ENCODE peak calls at places on chromosome 4, in five cellular contexts. One of them, this sample, is unnamed.

GRCh38 chr4:156036496-156036895 is 82.8 kb upstream of the CTSO start:
- DNase-seq in right lobe of liver: no peak
- DNase-seq in psoas muscle: no peak
- DNase-seq in prostate gland: no peak
- DNase-seq in tibial nerve: no peak
- DNase-seq in this sample: no peak

GRCh38 chr4:176838611-176839411 is 46.1 kb upstream of the VEGFC start:
- DNase-seq in right lobe of liver: no peak
- DNase-seq in psoas muscle: peak
- DNase-seq in prostate gland: no peak
- DNase-seq in tibial nerve: no peak
- DNase-seq in this sample: no peak

GRCh38 chr4:21276046-21276445 is 575.8 kb downstream of the PACRGL start:
- DNase-seq in right lobe of liver: no peak
- DNase-seq in psoas muscle: no peak
- DNase-seq in prostate gland: no peak
- DNase-seq in tibial nerve: no peak
- DNase-seq in this sample: no peak

GRCh38 chr4:142265536-142265935 is 580.6 kb downstream of the INPP4B start:
- DNase-seq in right lobe of liver: no peak
- DNase-seq in psoas muscle: no peak
- DNase-seq in prostate gland: no peak
- DNase-seq in tibial nerve: no peak
- DNase-seq in this sample: no peak

GRCh38 chr4:30721353-30722091 is 1.4 kb downstream of the PCDH7 start:
- DNase-seq in right lobe of liver: peak
- DNase-seq in psoas muscle: peak
- DNase-seq in prostate gland: peak
- DNase-seq in tibial nerve: no peak
- DNase-seq in this sample: no peak

GRCh38 chr4:52260507-52261302 is 209.6 kb downstream of the SPATA18 start:
- DNase-seq in right lobe of liver: no peak
- DNase-seq in psoas muscle: no peak
- DNase-seq in prostate gland: no peak
- DNase-seq in tibial nerve: no peak
- DNase-seq in this sample: no peak

GRCh38 chr4:139762715-139763114 is 97.1 kb downstream of the MGST2 start:
- DNase-seq in right lobe of liver: no peak
- DNase-seq in psoas muscle: no peak
- DNase-seq in prostate gland: no peak
- DNase-seq in tibial nerve: no peak
- DNase-seq in this sample: no peak

GRCh38 chr4:42306221-42307109 is 90.8 kb upstream of the SHISA3 start:
- DNase-seq in right lobe of liver: no peak
- DNase-seq in psoas muscle: peak
- DNase-seq in prostate gland: no peak
- DNase-seq in tibial nerve: peak
- DNase-seq in this sample: no peak

GRCh38 chr4:57369446-57369845 is 259.3 kb upstream of the IGFBP7 start:
- DNase-seq in right lobe of liver: no peak
- DNase-seq in psoas muscle: no peak
- DNase-seq in prostate gland: no peak
- DNase-seq in tibial nerve: no peak
- DNase-seq in this sample: no peak

GRCh38 chr4:113682730-113683129 is 78.8 kb downstream of the CAMK2D start:
- DNase-seq in right lobe of liver: no peak
- DNase-seq in psoas muscle: no peak
- DNase-seq in prostate gland: no peak
- DNase-seq in tibial nerve: no peak
- DNase-seq in this sample: no peak

GRCh38 chr4:95478679-95479078 is 70.1 kb downstream of the UNC5C start:
- DNase-seq in right lobe of liver: no peak
- DNase-seq in psoas muscle: no peak
- DNase-seq in prostate gland: no peak
- DNase-seq in tibial nerve: no peak
- DNase-seq in this sample: no peak

GRCh38 chr4:24001945-24002640 is 112.2 kb upstream of the PPARGC1A start:
- DNase-seq in right lobe of liver: no peak
- DNase-seq in psoas muscle: no peak
- DNase-seq in prostate gland: no peak
- DNase-seq in tibial nerve: no peak
- DNase-seq in this sample: no peak

GRCh38 chr4:146207410-146207809 is 6.9 kb upstream of the REELD1 start:
- DNase-seq in right lobe of liver: no peak
- DNase-seq in psoas muscle: no peak
- DNase-seq in prostate gland: no peak
- DNase-seq in tibial nerve: no peak
- DNase-seq in this sample: no peak

GRCh38 chr4:1204828-1205591 is 32.6 kb upstream of the SPON2 start:
- DNase-seq in right lobe of liver: peak
- DNase-seq in psoas muscle: peak
- DNase-seq in prostate gland: no peak
- DNase-seq in tibial nerve: no peak
- DNase-seq in this sample: peak

GRCh38 chr4:3642806-3643517 is 110.7 kb upstream of the LRPAP1 start:
- DNase-seq in right lobe of liver: no peak
- DNase-seq in psoas muscle: no peak
- DNase-seq in prostate gland: no peak
- DNase-seq in tibial nerve: no peak
- DNase-seq in this sample: no peak

GRCh38 chr4:2071912-2072867 is 13.1 kb downstream of the NAT8L start:
- DNase-seq in right lobe of liver: no peak
- DNase-seq in psoas muscle: no peak
- DNase-seq in prostate gland: no peak
- DNase-seq in tibial nerve: no peak
- DNase-seq in this sample: no peak

GRCh38 chr4:104870495-104871228 is 276.0 kb upstream of the TET2 start:
- DNase-seq in right lobe of liver: no peak
- DNase-seq in psoas muscle: no peak
- DNase-seq in prostate gland: no peak
- DNase-seq in tibial nerve: no peak
- DNase-seq in this sample: no peak

GRCh38 chr4:167652267-167652666 is 418.0 kb upstream of the SPOCK3 start:
- DNase-seq in right lobe of liver: no peak
- DNase-seq in psoas muscle: no peak
- DNase-seq in prostate gland: no peak
- DNase-seq in tibial nerve: no peak
- DNase-seq in this sample: no peak

GRCh38 chr4:165079476-165079875 is 25.8 kb downstream of the TRIM75 start:
- DNase-seq in right lobe of liver: peak
- DNase-seq in psoas muscle: peak
- DNase-seq in prostate gland: peak
- DNase-seq in tibial nerve: no peak
- DNase-seq in this sample: no peak

GRCh38 chr4:121397941-121398601 is 17.3 kb upstream of the QRFPR start:
- DNase-seq in right lobe of liver: no peak
- DNase-seq in psoas muscle: no peak
- DNase-seq in prostate gland: peak
- DNase-seq in tibial nerve: no peak
- DNase-seq in this sample: no peak

GRCh38 chr4:84171871-84172270 is 327.2 kb downstream of the NKX6-1 start:
- DNase-seq in right lobe of liver: no peak
- DNase-seq in psoas muscle: no peak
- DNase-seq in prostate gland: no peak
- DNase-seq in tibial nerve: no peak
- DNase-seq in this sample: no peak

GRCh38 chr4:105666693-105667092 is 41.8 kb downstream of the INTS12 start:
- DNase-seq in right lobe of liver: no peak
- DNase-seq in psoas muscle: no peak
- DNase-seq in prostate gland: no peak
- DNase-seq in tibial nerve: no peak
- DNase-seq in this sample: no peak

GRCh38 chr4:123836919-123837605 is 440.5 kb downstream of the SPRY1 start:
- DNase-seq in right lobe of liver: no peak
- DNase-seq in psoas muscle: no peak
- DNase-seq in prostate gland: no peak
- DNase-seq in tibial nerve: no peak
- DNase-seq in this sample: no peak

GRCh38 chr4:6910960-6911874 is 1.6 kb downstream of the TBC1D14 start:
- DNase-seq in right lobe of liver: peak
- DNase-seq in psoas muscle: no peak
- DNase-seq in prostate gland: no peak
- DNase-seq in tibial nerve: no peak
- DNase-seq in this sample: no peak

GRCh38 chr4:2891294-2891693 is 47.6 kb downstream of the ADD1 start:
- DNase-seq in right lobe of liver: no peak
- DNase-seq in psoas muscle: no peak
- DNase-seq in prostate gland: no peak
- DNase-seq in tibial nerve: no peak
- DNase-seq in this sample: no peak

GRCh38 chr4:12712648-12713339 is 771.3 kb downstream of the RAB28 start:
- DNase-seq in right lobe of liver: no peak
- DNase-seq in psoas muscle: no peak
- DNase-seq in prostate gland: no peak
- DNase-seq in tibial nerve: no peak
- DNase-seq in this sample: no peak

GRCh38 chr4:6988016-6988715 is 55.0 kb upstream of the TADA2B start:
- DNase-seq in right lobe of liver: no peak
- DNase-seq in psoas muscle: no peak
- DNase-seq in prostate gland: no peak
- DNase-seq in tibial nerve: no peak
- DNase-seq in this sample: no peak

GRCh38 chr4:121070696-121071639 is 1.4 kb downstream of the NDNF start:
- DNase-seq in right lobe of liver: peak
- DNase-seq in psoas muscle: peak
- DNase-seq in prostate gland: no peak
- DNase-seq in tibial nerve: no peak
- DNase-seq in this sample: no peak

GRCh38 chr4:122827899-122828601 is 1.4 kb downstream of the FGF2 start:
- DNase-seq in right lobe of liver: no peak
- DNase-seq in psoas muscle: no peak
- DNase-seq in prostate gland: no peak
- DNase-seq in tibial nerve: peak
- DNase-seq in this sample: no peak

GRCh38 chr4:55948726-55949479 is at the start of gene CEP135:
- DNase-seq in right lobe of liver: peak
- DNase-seq in psoas muscle: peak
- DNase-seq in prostate gland: peak
- DNase-seq in tibial nerve: peak
- DNase-seq in this sample: peak

GRCh38 chr4:55947254-55947882 is 1.4 kb upstream of the CEP135 start:
- DNase-seq in right lobe of liver: no peak
- DNase-seq in psoas muscle: no peak
- DNase-seq in prostate gland: no peak
- DNase-seq in tibial nerve: no peak
- DNase-seq in this sample: no peak

GRCh38 chr4:55949480-55949802 is 696 bp downstream of the CEP135 start:
- DNase-seq in right lobe of liver: no peak
- DNase-seq in psoas muscle: no peak
- DNase-seq in prostate gland: peak
- DNase-seq in tibial nerve: no peak
- DNase-seq in this sample: no peak

GRCh38 chr4:55947912-55948725 is 626 bp upstream of the CEP135 start:
- DNase-seq in right lobe of liver: no peak
- DNase-seq in psoas muscle: no peak
- DNase-seq in prostate gland: no peak
- DNase-seq in tibial nerve: peak
- DNase-seq in this sample: no peak

DNA sequence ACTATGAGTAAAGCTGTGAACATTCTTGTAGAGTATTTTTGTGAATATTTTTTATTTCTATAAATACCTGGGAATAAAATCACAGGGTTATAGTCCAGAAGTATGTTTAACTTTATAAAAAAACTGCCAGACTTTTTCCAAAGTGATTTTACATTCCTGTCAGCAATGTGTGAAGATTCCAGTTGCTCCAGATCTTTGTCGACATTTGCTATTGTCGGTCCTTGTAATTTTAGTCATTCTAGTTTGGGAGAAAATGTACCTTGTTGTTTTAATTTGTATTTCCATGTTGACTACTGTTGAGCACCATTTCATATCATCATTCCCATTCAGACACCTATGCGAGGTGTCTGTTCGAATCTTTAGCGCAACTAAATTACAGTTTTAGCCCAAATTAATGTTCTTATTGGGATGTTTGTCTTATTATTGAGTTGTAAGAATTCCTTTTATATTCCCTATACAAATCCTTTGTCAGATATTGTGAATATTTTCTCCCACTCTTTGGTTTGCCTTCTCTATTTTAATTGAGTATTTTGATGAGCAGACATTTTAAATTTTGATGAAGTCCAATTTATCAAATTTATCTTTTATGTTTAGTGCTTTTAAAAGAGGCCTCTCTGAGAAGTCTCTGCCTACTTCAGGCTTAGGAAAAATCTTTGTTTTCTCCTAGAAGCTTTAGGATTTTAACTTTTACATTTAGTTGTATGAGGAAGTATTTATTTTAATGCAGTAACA is 2.6 kb downstream of the CEP135 start:
- DNase-seq in right lobe of liver: no peak
- DNase-seq in psoas muscle: no peak
- DNase-seq in prostate gland: no peak
- DNase-seq in tibial nerve: no peak
- DNase-seq in this sample: no peak
- H3K4me3 ChIP-seq in right lobe of liver: no peak
- H3K4me3 ChIP-seq in psoas muscle: no peak
- H3K4me3 ChIP-seq in prostate gland: no peak
- H3K4me3 ChIP-seq in tibial nerve: no peak
- H3K4me3 ChIP-seq in this sample: no peak

GRCh38 chr4:154332681-154333421 is 158.7 kb downstream of the DCHS2 start:
- DNase-seq in right lobe of liver: no peak
- DNase-seq in psoas muscle: peak
- DNase-seq in prostate gland: no peak
- DNase-seq in tibial nerve: peak
- DNase-seq in this sample: no peak
- TF ChIP-seq CTCF in right lobe of liver: no peak
- TF ChIP-seq CTCF in psoas muscle: no peak
- TF ChIP-seq CTCF in prostate gland: no peak
- TF ChIP-seq CTCF in tibial nerve: no peak
- TF ChIP-seq CTCF in this sample: no peak

GRCh38 chr4:41256131-41256739 is 493 bp upstream of the UCHL1 start:
- DNase-seq in right lobe of liver: no peak
- DNase-seq in psoas muscle: no peak
- DNase-seq in prostate gland: no peak
- DNase-seq in tibial nerve: no peak
- DNase-seq in this sample: no peak
- H3K27ac ChIP-seq in right lobe of liver: no peak
- H3K27ac ChIP-seq in psoas muscle: no peak
- H3K27ac ChIP-seq in prostate gland: no peak
- H3K27ac ChIP-seq in tibial nerve: no peak
- H3K27ac ChIP-seq in this sample: no peak

DNA sequence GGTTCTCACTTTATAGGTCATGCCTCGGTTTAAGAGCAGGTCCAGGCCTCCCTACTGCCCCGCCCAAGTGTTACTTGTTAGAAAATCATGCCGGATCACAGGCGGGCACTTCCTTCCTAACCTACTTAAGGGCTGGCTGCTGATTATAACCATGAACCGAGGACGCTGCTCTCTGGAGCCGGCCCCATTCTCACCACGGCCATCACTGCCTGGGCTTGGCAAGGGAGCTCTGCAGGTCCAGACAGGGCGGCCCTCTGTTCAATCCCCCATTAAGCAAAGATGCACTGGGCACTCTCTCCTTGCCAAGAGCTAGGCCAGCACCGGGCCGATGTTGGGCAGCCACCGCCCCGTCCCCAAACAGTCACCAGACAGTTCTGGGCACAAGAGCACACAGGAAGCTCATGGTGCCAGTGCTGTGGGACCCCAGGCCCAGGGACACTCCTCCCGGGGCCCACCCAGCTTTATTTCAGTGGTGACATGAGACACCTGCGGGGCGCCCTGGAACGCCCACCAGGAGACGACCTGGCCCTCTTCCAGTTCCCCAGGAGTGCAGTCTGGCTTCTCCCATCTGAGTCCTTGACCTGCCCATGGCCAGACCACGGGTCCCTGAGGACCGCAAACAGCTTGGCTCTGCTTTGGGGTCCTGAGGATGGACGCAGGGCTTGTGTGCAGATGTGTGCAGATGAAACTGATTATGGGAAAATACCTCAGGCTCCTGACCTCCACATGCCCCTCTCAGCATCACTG is 44.0 kb downstream of the ABLIM2 start:
- DNase-seq in right lobe of liver: no peak
- DNase-seq in psoas muscle: peak
- DNase-seq in prostate gland: no peak
- DNase-seq in tibial nerve: no peak
- DNase-seq in this sample: no peak
- H3K4me3 ChIP-seq in right lobe of liver: no peak
- H3K4me3 ChIP-seq in psoas muscle: peak
- H3K4me3 ChIP-seq in prostate gland: no peak
- H3K4me3 ChIP-seq in tibial nerve: no peak
- H3K4me3 ChIP-seq in this sample: no peak